ENCODE peak calls at places on chromosomes 3 and 15, in five cellular contexts. One of them, this sample, is unnamed.

GRCh38 chr3:33131328-33132018 is 17.7 kb downstream of the CRTAP start:
- DNase-seq in SK-N-SH: peak; percentile 71
- DNase-seq in K562: peak; percentile 72
- DNase-seq in HepG2: peak; percentile 66
- DNase-seq in GM12878: no peak
- DNase-seq in this sample: peak; percentile 70

GRCh38 chr3:24829011-24829581 is 334.4 kb upstream of the THRB start:
- DNase-seq in SK-N-SH: peak; percentile 93
- DNase-seq in K562: peak; percentile 55
- DNase-seq in HepG2: no peak
- DNase-seq in GM12878: no peak
- DNase-seq in this sample: no peak

GRCh38 chr15:62254137-62254934 is 89.3 kb upstream of the C2CD4B start:
- DNase-seq in SK-N-SH: peak; percentile 76
- DNase-seq in K562: peak; percentile 71
- DNase-seq in HepG2: peak; percentile 59
- DNase-seq in GM12878: no peak
- DNase-seq in this sample: peak; percentile 43

GRCh38 chr3:53171109-53171453 is 10.1 kb downstream of the PRKCD start:
- DNase-seq in SK-N-SH: no peak
- DNase-seq in K562: no peak
- DNase-seq in HepG2: peak; percentile 88
- DNase-seq in GM12878: no peak
- DNase-seq in this sample: no peak

GRCh38 chr15:89119489-89120478 is 31.5 kb downstream of the ABHD2 start:
- DNase-seq in SK-N-SH: no peak
- DNase-seq in K562: no peak
- DNase-seq in HepG2: peak; percentile 51
- DNase-seq in GM12878: no peak
- DNase-seq in this sample: peak; percentile 69

GRCh38 chr3:83216919-83217594 is 1455.6 kb upstream of the GBE1 start:
- DNase-seq in SK-N-SH: no peak
- DNase-seq in K562: no peak
- DNase-seq in HepG2: no peak
- DNase-seq in GM12878: no peak
- DNase-seq in this sample: no peak

GRCh38 chr15:27796405-27797085 is 302.6 kb downstream of the OCA2 start:
- DNase-seq in SK-N-SH: no peak
- DNase-seq in K562: no peak
- DNase-seq in HepG2: no peak
- DNase-seq in GM12878: no peak
- DNase-seq in this sample: no peak

GRCh38 chr3:69740103-69741021 is 1.1 kb downstream of the MITF start:
- DNase-seq in SK-N-SH: no peak
- DNase-seq in K562: peak; percentile 59
- DNase-seq in HepG2: no peak
- DNase-seq in GM12878: no peak
- DNase-seq in this sample: no peak

GRCh38 chr3:112350181-112350825 is 17.3 kb downstream of the CD200 start:
- DNase-seq in SK-N-SH: no peak
- DNase-seq in K562: no peak
- DNase-seq in HepG2: no peak
- DNase-seq in GM12878: no peak
- DNase-seq in this sample: no peak

GRCh38 chr3:41652931-41653330 is 309.0 kb downstream of the ULK4 start:
- DNase-seq in SK-N-SH: no peak
- DNase-seq in K562: no peak
- DNase-seq in HepG2: no peak
- DNase-seq in GM12878: no peak
- DNase-seq in this sample: peak; percentile 20

GRCh38 chr15:82132116-82132515 is 86.3 kb upstream of the MEX3B start:
- DNase-seq in SK-N-SH: no peak
- DNase-seq in K562: no peak
- DNase-seq in HepG2: no peak
- DNase-seq in GM12878: no peak
- DNase-seq in this sample: peak; percentile 47

GRCh38 chr15:101477851-101478353 is 11.6 kb downstream of the PCSK6 start:
- DNase-seq in SK-N-SH: no peak
- DNase-seq in K562: peak; percentile 54
- DNase-seq in HepG2: no peak
- DNase-seq in GM12878: no peak
- DNase-seq in this sample: no peak

GRCh38 chr3:169811606-169812123 is 1.0 kb upstream of the LRRIQ4 start:
- DNase-seq in SK-N-SH: no peak
- DNase-seq in K562: no peak
- DNase-seq in HepG2: no peak
- DNase-seq in GM12878: no peak
- DNase-seq in this sample: peak; percentile 91

GRCh38 chr3:153162513-153163348 is 705 bp downstream of the RAP2B start:
- DNase-seq in SK-N-SH: peak; percentile 57
- DNase-seq in K562: no peak
- DNase-seq in HepG2: no peak
- DNase-seq in GM12878: no peak
- DNase-seq in this sample: peak; percentile 26

GRCh38 chr15:41979493-41980266 is 7.3 kb upstream of the EHD4 start:
- DNase-seq in SK-N-SH: no peak
- DNase-seq in K562: no peak
- DNase-seq in HepG2: no peak
- DNase-seq in GM12878: no peak
- DNase-seq in this sample: no peak

GRCh38 chr15:69088300-69088965 is 72.0 kb upstream of the GLCE start:
- DNase-seq in SK-N-SH: no peak
- DNase-seq in K562: no peak
- DNase-seq in HepG2: no peak
- DNase-seq in GM12878: no peak
- DNase-seq in this sample: no peak

GRCh38 chr3:107985496-107985895 is 105.3 kb downstream of the CD47 start:
- DNase-seq in SK-N-SH: no peak
- DNase-seq in K562: no peak
- DNase-seq in HepG2: no peak
- DNase-seq in GM12878: peak; percentile 13
- DNase-seq in this sample: no peak

GRCh38 chr3:52525666-52526065 is 8.0 kb downstream of the NT5DC2 start:
- DNase-seq in SK-N-SH: no peak
- DNase-seq in K562: no peak
- DNase-seq in HepG2: no peak
- DNase-seq in GM12878: no peak
- DNase-seq in this sample: no peak

GRCh38 chr15:72482275-72482674 is 8.1 kb downstream of the ARIH1 start:
- DNase-seq in SK-N-SH: no peak
- DNase-seq in K562: no peak
- DNase-seq in HepG2: no peak
- DNase-seq in GM12878: no peak
- DNase-seq in this sample: no peak

GRCh38 chr3:23601020-23601822 is 204.5 kb upstream of the UBE2E1 start:
- DNase-seq in SK-N-SH: peak; percentile 48
- DNase-seq in K562: no peak
- DNase-seq in HepG2: no peak
- DNase-seq in GM12878: no peak
- DNase-seq in this sample: peak; percentile 35
- TF ChIP-seq MXI1 in SK-N-SH: no peak
- TF ChIP-seq MXI1 in K562: no peak
- TF ChIP-seq MXI1 in HepG2: no peak
- TF ChIP-seq MXI1 in GM12878: no peak
- TF ChIP-seq MXI1 in this sample: no peak

GRCh38 chr3:143168518-143169192 is 49.1 kb downstream of the CHST2 start:
- DNase-seq in SK-N-SH: no peak
- DNase-seq in K562: peak; percentile 63
- DNase-seq in HepG2: no peak
- DNase-seq in GM12878: no peak
- DNase-seq in this sample: peak; percentile 44

GRCh38 chr3:143167956-143168355 is 48.4 kb downstream of the CHST2 start:
- DNase-seq in SK-N-SH: no peak
- DNase-seq in K562: no peak
- DNase-seq in HepG2: no peak
- DNase-seq in GM12878: no peak
- DNase-seq in this sample: peak; percentile 74

GRCh38 chr3:143166376-143166775 is 46.8 kb downstream of the CHST2 start:
- DNase-seq in SK-N-SH: no peak
- DNase-seq in K562: no peak
- DNase-seq in HepG2: no peak
- DNase-seq in GM12878: no peak
- DNase-seq in this sample: no peak

GRCh38 chr3:143163562-143163961 is 44.0 kb downstream of the CHST2 start:
- DNase-seq in SK-N-SH: peak; percentile 26
- DNase-seq in K562: no peak
- DNase-seq in HepG2: no peak
- DNase-seq in GM12878: no peak
- DNase-seq in this sample: no peak

GRCh38 chr3:143165211-143165610 is 45.6 kb downstream of the CHST2 start:
- DNase-seq in SK-N-SH: no peak
- DNase-seq in K562: no peak
- DNase-seq in HepG2: no peak
- DNase-seq in GM12878: no peak
- DNase-seq in this sample: no peak
- TF ChIP-seq MXI1 in SK-N-SH: no peak
- TF ChIP-seq MXI1 in K562: no peak
- TF ChIP-seq MXI1 in HepG2: no peak
- TF ChIP-seq MXI1 in GM12878: no peak
- TF ChIP-seq MXI1 in this sample: no peak

DNA sequence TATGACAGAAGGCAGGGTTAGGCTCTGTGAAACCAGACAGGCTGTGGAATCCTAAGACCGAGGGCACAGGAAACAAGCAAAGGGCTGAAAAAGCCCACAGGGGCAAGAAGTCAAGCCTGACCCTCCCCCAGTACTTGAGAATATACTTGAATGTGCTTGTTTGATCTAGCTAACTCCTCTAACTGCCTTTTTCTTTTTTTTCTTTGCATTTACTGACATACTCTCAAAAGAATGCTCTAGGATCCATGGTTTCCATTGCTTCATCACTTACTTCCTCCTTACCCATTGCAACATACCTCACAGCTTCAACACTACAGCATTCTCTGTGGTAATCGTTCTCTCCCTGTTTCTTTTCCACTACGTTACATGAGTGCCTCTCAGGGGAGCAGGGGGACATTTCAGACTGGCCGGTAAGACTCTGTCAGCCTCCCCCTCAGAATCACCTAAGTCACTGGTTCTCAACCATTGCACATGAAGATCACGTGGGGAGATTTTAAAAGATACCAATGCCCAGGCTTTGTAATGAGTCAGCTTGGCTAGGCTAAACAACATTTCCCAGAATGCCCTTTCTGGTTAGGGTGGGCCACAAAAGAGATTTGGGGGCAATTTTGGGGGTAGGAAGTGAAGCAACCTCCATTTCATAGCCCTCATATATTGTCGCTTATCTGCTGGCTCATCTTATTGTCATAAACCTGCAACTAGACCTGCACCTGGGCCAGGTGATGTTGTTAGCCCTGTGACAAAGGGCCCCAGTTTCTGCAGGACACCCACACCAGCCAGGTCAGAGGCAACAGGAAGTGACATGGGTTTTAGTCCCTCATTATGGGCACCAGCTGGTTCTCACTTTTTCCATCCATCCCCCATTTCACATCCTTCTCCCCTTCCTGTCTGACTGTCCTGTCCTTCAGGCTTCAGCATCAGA is 24.6 kb upstream of the RSL24D1 start:
- DNase-seq in SK-N-SH: no peak
- DNase-seq in K562: no peak
- DNase-seq in HepG2: peak; percentile 86
- DNase-seq in GM12878: peak; percentile 52
- DNase-seq in this sample: peak; percentile 96
- TF ChIP-seq MXI1 in SK-N-SH: no peak
- TF ChIP-seq MXI1 in K562: no peak
- TF ChIP-seq MXI1 in HepG2: no peak
- TF ChIP-seq MXI1 in GM12878: no peak
- TF ChIP-seq MXI1 in this sample: no peak

DNA sequence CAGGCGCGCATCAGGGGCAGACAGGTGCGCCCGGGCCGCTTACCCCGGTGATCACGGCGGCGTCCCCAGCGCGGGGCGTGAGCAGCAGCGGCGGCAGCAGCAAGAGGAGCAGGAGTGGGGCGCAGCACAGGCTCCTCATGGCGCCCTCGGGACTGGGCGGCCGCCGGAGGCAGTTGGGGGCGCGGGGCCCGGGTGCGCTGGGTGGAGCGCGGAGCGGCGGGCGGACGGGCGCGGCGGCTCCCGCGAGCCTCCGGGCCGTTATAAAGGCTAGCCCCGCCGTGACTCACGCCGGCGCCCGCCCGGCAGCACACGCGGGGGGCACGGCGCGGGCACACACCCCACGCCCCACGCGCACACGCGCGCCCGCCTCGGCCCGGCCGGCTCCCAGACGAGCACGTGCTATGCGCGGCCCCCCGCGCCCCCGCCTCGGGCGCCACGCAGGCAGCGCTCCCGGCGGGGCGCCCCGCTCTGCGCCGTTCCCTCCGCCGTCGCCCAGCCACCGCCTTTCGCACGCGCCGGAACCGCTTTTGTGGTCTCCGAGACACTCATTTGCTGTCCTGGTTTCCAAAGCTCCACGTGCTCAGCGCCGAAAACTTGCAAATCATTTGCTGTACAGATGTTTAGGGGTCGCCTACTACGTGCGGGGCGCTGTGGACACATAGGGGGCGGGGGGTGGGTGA is at the start of gene PROK2:
- DNase-seq in SK-N-SH: peak; percentile 77
- DNase-seq in K562: no peak
- DNase-seq in HepG2: no peak
- DNase-seq in GM12878: no peak
- DNase-seq in this sample: no peak
- TF ChIP-seq MXI1 in SK-N-SH: no peak
- TF ChIP-seq MXI1 in K562: no peak
- TF ChIP-seq MXI1 in HepG2: no peak
- TF ChIP-seq MXI1 in GM12878: no peak
- TF ChIP-seq MXI1 in this sample: no peak

GRCh38 chr3:127258733-127259132 is 29.1 kb downstream of the PRR20G start:
- DNase-seq in SK-N-SH: no peak
- DNase-seq in K562: no peak
- DNase-seq in HepG2: no peak
- DNase-seq in GM12878: no peak
- DNase-seq in this sample: no peak

GRCh38 chr3:127256872-127257271 is 31.0 kb downstream of the PRR20G start:
- DNase-seq in SK-N-SH: no peak
- DNase-seq in K562: no peak
- DNase-seq in HepG2: no peak
- DNase-seq in GM12878: no peak
- DNase-seq in this sample: no peak

GRCh38 chr3:127255516-127255915 is 32.3 kb downstream of the PRR20G start:
- DNase-seq in SK-N-SH: no peak
- DNase-seq in K562: no peak
- DNase-seq in HepG2: no peak
- DNase-seq in GM12878: no peak
- DNase-seq in this sample: no peak

GRCh38 chr3:127256138-127256537 is 31.7 kb downstream of the PRR20G start:
- DNase-seq in SK-N-SH: no peak
- DNase-seq in K562: no peak
- DNase-seq in HepG2: no peak
- DNase-seq in GM12878: no peak
- DNase-seq in this sample: no peak

DNA sequence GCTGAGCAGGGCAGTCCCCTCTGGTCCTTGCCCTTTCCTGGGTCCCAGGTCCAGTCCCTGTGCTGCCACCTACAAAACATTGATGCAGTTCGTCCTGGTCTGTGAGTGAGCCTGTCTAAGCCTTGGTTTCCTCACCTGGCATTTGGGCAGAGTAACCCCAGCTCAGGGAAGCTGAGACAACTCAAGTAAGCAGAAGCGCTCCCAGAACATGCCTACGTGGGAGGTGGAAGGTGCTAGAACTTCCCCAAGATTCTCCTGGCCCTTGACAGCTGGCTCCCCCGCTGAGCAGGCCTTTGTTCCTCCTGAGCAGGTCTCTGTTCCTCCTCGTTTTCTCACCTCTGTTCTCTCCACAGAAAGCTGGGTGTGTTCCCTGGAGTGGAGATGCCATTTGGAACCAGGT is 30.5 kb downstream of the PRR20G start:
- DNase-seq in SK-N-SH: no peak
- DNase-seq in K562: no peak
- DNase-seq in HepG2: no peak
- DNase-seq in GM12878: no peak
- DNase-seq in this sample: no peak
- TF ChIP-seq MXI1 in SK-N-SH: no peak
- TF ChIP-seq MXI1 in K562: no peak
- TF ChIP-seq MXI1 in HepG2: no peak
- TF ChIP-seq MXI1 in GM12878: no peak
- TF ChIP-seq MXI1 in this sample: no peak